ENCODE peak calls at places on chromosome 1, in four cellular contexts. One of them, this sample, is unnamed.

GRCh38 chr1:214310777-214311690 is 30.1 kb downstream of the SMYD2 start:
- DNase-seq in transverse colon: no peak
- DNase-seq in GM12892: no peak
- DNase-seq in body of pancreas: no peak
- DNase-seq in this sample: no peak

GRCh38 chr1:20469406-20470076 is 16.5 kb downstream of the CAMK2N1 start:
- DNase-seq in transverse colon: no peak
- DNase-seq in body of pancreas: no peak
- DNase-seq in GM12892: no peak
- DNase-seq in this sample: no peak

GRCh38 chr1:216223521-216223920 is 199.7 kb downstream of the USH2A start:
- DNase-seq in body of pancreas: no peak
- DNase-seq in GM12892: no peak
- DNase-seq in transverse colon: no peak
- DNase-seq in this sample: no peak

GRCh38 chr1:94716966-94717365 is 103.2 kb upstream of the SLC44A3 start:
- DNase-seq in body of pancreas: no peak
- DNase-seq in transverse colon: no peak
- DNase-seq in GM12892: no peak
- DNase-seq in this sample: no peak

GRCh38 chr1:43913666-43914325 is 19.8 kb upstream of the ARTN start:
- DNase-seq in GM12892: no peak
- DNase-seq in body of pancreas: no peak
- DNase-seq in transverse colon: no peak
- DNase-seq in this sample: no peak

GRCh38 chr1:223137402-223138100 is 5.5 kb downstream of the TLR5 start:
- DNase-seq in body of pancreas: peak; percentile 57
- DNase-seq in GM12892: no peak
- DNase-seq in transverse colon: peak; percentile 22
- DNase-seq in this sample: peak; percentile 5

GRCh38 chr1:228647523-228648444 is 87.5 kb upstream of the RHOU start:
- DNase-seq in GM12892: peak; percentile 9
- DNase-seq in transverse colon: peak; percentile 44
- DNase-seq in body of pancreas: peak; percentile 46
- DNase-seq in this sample: peak; percentile 37

GRCh38 chr1:11294951-11295350 is 22.0 kb downstream of the UBIAD1 start:
- DNase-seq in GM12892: no peak
- DNase-seq in body of pancreas: no peak
- DNase-seq in transverse colon: no peak
- DNase-seq in this sample: no peak

GRCh38 chr1:184789899-184790298 is 35.2 kb upstream of the EDEM3 start:
- DNase-seq in body of pancreas: no peak
- DNase-seq in transverse colon: no peak
- DNase-seq in GM12892: no peak
- DNase-seq in this sample: no peak

GRCh38 chr1:100736324-100736723 is 16.8 kb downstream of the VCAM1 start:
- DNase-seq in transverse colon: no peak
- DNase-seq in body of pancreas: no peak
- DNase-seq in GM12892: no peak
- DNase-seq in this sample: no peak

GRCh38 chr1:156366378-156366777 is 2.6 kb upstream of the RHBG start:
- DNase-seq in transverse colon: no peak
- DNase-seq in body of pancreas: no peak
- DNase-seq in GM12892: no peak
- DNase-seq in this sample: no peak

GRCh38 chr1:224592636-224593579 is 23.2 kb upstream of the CNIH3 start:
- DNase-seq in GM12892: no peak
- DNase-seq in transverse colon: no peak
- DNase-seq in body of pancreas: no peak
- DNase-seq in this sample: no peak

DNA sequence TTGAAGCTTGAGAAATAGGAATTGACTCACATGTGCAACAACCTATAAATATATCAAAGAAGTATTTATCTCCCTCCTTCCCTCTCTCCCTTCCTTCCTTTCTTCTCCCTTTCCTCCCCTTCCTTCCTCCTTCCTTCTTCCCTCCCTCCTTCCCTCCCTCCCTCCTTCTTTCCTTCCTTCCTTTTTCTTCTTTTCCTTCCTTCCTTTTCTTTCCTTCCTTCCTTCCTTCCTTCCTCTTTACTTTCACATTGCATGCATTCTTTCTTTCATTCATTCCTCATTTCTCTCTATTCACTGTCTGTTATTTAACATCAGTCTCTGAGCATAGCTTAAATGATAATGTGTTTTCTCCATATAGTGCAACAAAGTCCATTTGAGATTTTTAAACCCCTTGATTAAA is 214.2 kb downstream of the CHRM3 start:
- DNase-seq in transverse colon: no peak
- DNase-seq in GM12892: no peak
- DNase-seq in body of pancreas: no peak
- DNase-seq in this sample: no peak
- TF ChIP-seq POLR2A in transverse colon: no peak
- TF ChIP-seq POLR2A in GM12892: no peak
- TF ChIP-seq POLR2A in body of pancreas: no peak
- TF ChIP-seq POLR2A in this sample: no peak

GRCh38 chr1:201111156-201111555 is 1.1 kb downstream of the CACNA1S start:
- DNase-seq in GM12892: no peak
- DNase-seq in body of pancreas: no peak
- DNase-seq in transverse colon: no peak
- DNase-seq in this sample: no peak

GRCh38 chr1:201111672-201112071 is 554 bp downstream of the CACNA1S start:
- DNase-seq in transverse colon: no peak
- DNase-seq in body of pancreas: no peak
- DNase-seq in GM12892: no peak
- DNase-seq in this sample: no peak

GRCh38 chr1:201110616-201111015 is 1.6 kb downstream of the CACNA1S start:
- DNase-seq in transverse colon: no peak
- DNase-seq in body of pancreas: no peak
- DNase-seq in GM12892: no peak
- DNase-seq in this sample: no peak

GRCh38 chr1:201113451-201114244 is 1.4 kb upstream of the CACNA1S start:
- DNase-seq in GM12892: no peak
- DNase-seq in transverse colon: no peak
- DNase-seq in body of pancreas: no peak
- DNase-seq in this sample: no peak

DNA sequence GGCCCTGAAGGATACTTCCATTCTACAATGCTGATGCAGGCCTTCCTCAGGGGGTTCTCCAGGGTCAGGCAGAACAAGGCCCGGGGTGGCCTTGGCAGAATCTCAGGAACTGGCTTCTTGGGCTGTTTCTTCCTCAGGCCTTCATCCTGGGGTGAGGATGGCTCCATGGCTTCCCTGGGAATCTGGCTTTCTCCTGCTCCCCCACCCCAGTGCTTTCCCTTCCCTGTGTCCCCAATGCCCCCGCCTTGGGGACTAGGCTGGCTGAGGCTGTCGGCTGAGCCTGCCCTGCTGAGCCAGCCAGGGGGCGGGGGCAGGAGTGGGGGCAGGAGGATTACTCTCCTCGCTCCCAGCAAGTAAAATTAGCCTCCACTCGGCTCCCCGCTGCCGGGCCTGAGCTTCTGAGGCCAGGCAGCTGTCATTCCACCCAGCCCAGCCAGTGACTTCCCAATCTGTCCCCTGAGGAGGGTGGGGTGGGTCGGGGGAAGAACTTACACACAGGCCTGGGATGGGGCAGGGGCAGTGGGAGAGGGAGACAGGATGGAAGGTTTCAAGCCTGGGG is at the start of gene CACNA1S:
- DNase-seq in body of pancreas: no peak
- DNase-seq in transverse colon: no peak
- DNase-seq in GM12892: no peak
- DNase-seq in this sample: no peak
- TF ChIP-seq POLR2A in body of pancreas: no peak
- TF ChIP-seq POLR2A in transverse colon: no peak
- TF ChIP-seq POLR2A in GM12892: no peak
- TF ChIP-seq POLR2A in this sample: no peak

GRCh38 chr1:165742194-165742593 is 26.5 kb downstream of the TMCO1 start:
- DNase-seq in body of pancreas: no peak
- DNase-seq in GM12892: no peak
- DNase-seq in transverse colon: no peak
- DNase-seq in this sample: no peak
- TF ChIP-seq POLR2A in body of pancreas: no peak
- TF ChIP-seq POLR2A in GM12892: no peak
- TF ChIP-seq POLR2A in transverse colon: no peak
- TF ChIP-seq POLR2A in this sample: no peak

GRCh38 chr1:244461254-244462071 is at the start of gene CATSPERE:
- DNase-seq in transverse colon: peak; percentile 91
- DNase-seq in GM12892: peak; percentile 89
- DNase-seq in body of pancreas: peak; percentile 93
- DNase-seq in this sample: peak; percentile 81
- TF ChIP-seq POLR2A in transverse colon: peak; percentile 88
- TF ChIP-seq POLR2A in GM12892: peak; percentile 83
- TF ChIP-seq POLR2A in body of pancreas: peak; percentile 95
- TF ChIP-seq POLR2A in this sample: peak; percentile 66

GRCh38 chr1:150365945-150366344 is 2.0 kb downstream of the RPRD2 start:
- DNase-seq in transverse colon: no peak
- DNase-seq in GM12892: no peak
- DNase-seq in body of pancreas: no peak
- DNase-seq in this sample: peak; percentile 48

GRCh38 chr1:150366416-150367296 is 2.7 kb downstream of the RPRD2 start:
- DNase-seq in transverse colon: no peak
- DNase-seq in body of pancreas: no peak
- DNase-seq in GM12892: no peak
- DNase-seq in this sample: peak; percentile 42

GRCh38 chr1:150362721-150363425 is 1.1 kb upstream of the RPRD2 start:
- DNase-seq in GM12892: no peak
- DNase-seq in body of pancreas: no peak
- DNase-seq in transverse colon: no peak
- DNase-seq in this sample: no peak

GRCh38 chr1:150364231-150365003 is 470 bp downstream of the RPRD2 start:
- DNase-seq in GM12892: peak; percentile 19
- DNase-seq in body of pancreas: peak; percentile 81
- DNase-seq in transverse colon: peak; percentile 82
- DNase-seq in this sample: peak; percentile 84

GRCh38 chr1:150363426-150364230 is at the start of gene RPRD2:
- DNase-seq in body of pancreas: peak; percentile 100
- DNase-seq in GM12892: peak; percentile 86
- DNase-seq in transverse colon: peak; percentile 99
- DNase-seq in this sample: peak; percentile 99
- TF ChIP-seq POLR2A in body of pancreas: peak; percentile 87
- TF ChIP-seq POLR2A in GM12892: peak; percentile 93
- TF ChIP-seq POLR2A in transverse colon: peak; percentile 68
- TF ChIP-seq POLR2A in this sample: peak; percentile 96

GRCh38 chr1:1058921-1059493 is 15.1 kb downstream of the RNF223 start:
- DNase-seq in GM12892: no peak
- DNase-seq in transverse colon: no peak
- DNase-seq in body of pancreas: no peak
- DNase-seq in this sample: no peak
- TF ChIP-seq POLR2A in GM12892: no peak
- TF ChIP-seq POLR2A in transverse colon: no peak
- TF ChIP-seq POLR2A in body of pancreas: no peak
- TF ChIP-seq POLR2A in this sample: no peak

DNA sequence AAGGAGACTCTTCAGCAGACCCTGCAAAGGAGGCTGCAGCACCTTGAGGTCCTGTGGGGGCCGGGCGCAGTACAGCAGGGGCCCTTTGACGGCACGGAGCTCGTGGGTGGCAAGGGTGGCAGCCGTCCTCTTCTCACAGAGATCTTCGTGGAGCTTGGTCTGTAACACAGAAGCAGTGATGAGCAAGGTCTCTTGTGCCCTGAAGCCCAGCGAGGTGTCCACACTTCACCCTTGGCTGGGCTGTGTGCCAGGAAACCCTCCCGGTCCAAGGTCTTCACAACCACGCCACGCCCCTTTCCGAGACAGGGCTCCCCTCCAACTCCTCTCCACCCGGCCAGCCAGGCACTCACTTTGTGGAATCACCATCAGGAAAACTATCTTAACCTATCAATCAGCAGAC is 11.3 kb downstream of the LRRC47 start:
- DNase-seq in body of pancreas: no peak
- DNase-seq in GM12892: no peak
- DNase-seq in transverse colon: peak; percentile 47
- DNase-seq in this sample: no peak
- TF ChIP-seq POLR2A in body of pancreas: no peak
- TF ChIP-seq POLR2A in GM12892: peak; percentile 22
- TF ChIP-seq POLR2A in transverse colon: no peak
- TF ChIP-seq POLR2A in this sample: no peak

This sample was measured in erythroblast.